ENCODE peak calls at places on chromosomes 3 and 15, in four cellular contexts. Y, W, M and D are unnamed samples.

GRCh38 chr3:124552224-124552623 is 178.0 kb upstream of the UMPS start:
- DNase-seq in Y (no peak), W (no peak), M (peak), D (no peak)

GRCh38 chr15:77411614-77411976 is 8.3 kb downstream of the PEAK1 start:
- DNase-seq in Y (no peak), W (no peak), M (no peak), D (no peak)

GRCh38 chr3:97863025-97863424 is 41.2 kb downstream of the CRYBG3 start:
- DNase-seq in Y (no peak), W (no peak), M (no peak), D (no peak)

GRCh38 chr3:63862804-63863149 is 828 bp downstream of the THOC7 start:
- DNase-seq in Y (no peak), W (no peak), M (peak), D (no peak)

GRCh38 chr3:4588410-4588809 is 95.3 kb downstream of the ITPR1 start:
- DNase-seq in Y (no peak), W (no peak), M (no peak), D (no peak)

GRCh38 chr3:193509103-193509965 is 45.4 kb downstream of the ATP13A4 start:
- DNase-seq in Y (no peak), W (no peak), M (no peak), D (no peak)

GRCh38 chr3:15557511-15557946 is 36.0 kb upstream of the COLQ start:
- DNase-seq in Y (peak), W (peak), M (peak), D (peak)

GRCh38 chr15:78195735-78196201 is 38.6 kb downstream of the ACSBG1 start:
- DNase-seq in Y (no peak), W (peak), M (peak), D (peak)

GRCh38 chr15:97061392-97061791 is 730.9 kb downstream of the NR2F2 start:
- DNase-seq in Y (no peak), W (no peak), M (no peak), D (no peak)
- TF ChIP-seq ESRRA in Y (no peak), W (no peak), M (no peak), D (no peak)

DNA sequence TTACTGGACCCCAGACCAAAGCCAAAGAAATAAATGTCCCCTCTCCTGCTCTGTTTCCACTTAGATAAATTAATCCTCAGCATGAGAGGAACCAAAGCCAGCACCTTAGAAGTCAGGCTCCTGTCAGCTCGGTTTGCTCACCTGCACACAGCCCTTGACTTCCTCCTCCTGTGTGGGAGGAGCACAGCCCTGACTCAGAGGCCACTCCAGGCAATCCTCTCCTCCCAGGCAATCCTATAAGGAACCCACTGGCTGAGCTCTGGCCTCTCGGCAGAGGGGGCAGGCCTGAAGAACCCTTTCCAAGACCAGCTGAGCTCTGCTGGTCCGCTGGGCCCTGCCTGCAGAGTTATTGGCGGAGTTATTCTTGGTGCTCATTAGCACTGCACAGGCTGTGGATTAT is 30.8 kb downstream of the LIPC start:
- DNase-seq in Y (no peak), W (peak), M (no peak), D (no peak)
- TF ChIP-seq CBFB in Y (no peak), W (no peak), M (no peak), D (no peak)

DNA sequence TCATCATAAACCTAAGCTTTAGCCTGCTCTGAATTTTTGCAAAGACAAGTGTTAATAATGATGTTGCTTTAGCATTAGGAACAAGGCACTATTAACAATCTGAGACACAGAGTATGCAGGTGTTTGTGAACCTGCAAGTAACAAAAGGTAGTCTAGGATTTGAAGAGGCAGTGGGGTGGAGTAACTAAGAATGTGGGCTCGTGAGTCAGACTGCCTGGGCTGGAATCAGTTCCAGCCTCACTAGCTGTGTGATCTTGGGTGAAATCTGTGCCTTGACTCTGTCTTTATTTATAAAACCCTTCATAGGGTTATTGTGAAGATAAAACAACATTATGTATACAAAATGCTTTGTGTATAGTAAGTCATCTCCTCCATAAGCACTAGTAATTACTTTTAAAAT is 610.6 kb upstream of the CFAP20DC start:
- DNase-seq in Y (no peak), W (no peak), M (no peak), D (no peak)
- TF ChIP-seq ATF3 in Y (no peak), W (no peak), M (no peak), D (no peak)

DNA sequence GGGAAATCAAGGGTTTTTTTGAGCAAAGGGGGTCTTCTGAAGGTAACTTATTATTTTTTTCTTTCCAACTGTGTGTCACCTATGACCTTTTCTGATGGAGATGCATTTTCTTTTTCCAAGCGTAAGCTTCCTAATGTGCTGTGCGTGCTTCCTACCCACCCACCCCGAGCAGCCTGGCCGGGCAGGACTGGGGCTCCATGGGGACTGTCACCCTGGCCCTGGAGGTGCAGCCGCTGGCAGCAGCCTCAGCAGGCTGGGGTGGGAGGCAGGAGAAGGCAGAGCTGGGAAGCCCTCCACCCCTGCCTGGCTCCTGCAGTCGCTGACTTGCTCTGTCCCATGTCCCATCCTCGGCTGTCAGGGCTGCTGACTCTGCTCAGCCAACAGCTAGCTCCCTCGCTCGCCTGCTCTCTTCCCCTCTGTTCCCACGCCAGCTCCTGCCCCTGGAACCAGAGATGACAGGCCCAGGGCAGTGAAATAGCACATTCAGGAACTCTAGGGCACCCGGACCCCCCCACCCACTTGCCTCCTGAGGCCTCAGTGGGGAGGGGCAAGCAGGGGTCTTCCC is 21.4 kb downstream of the IDH2 start:
- DNase-seq in Y (no peak), W (no peak), M (no peak), D (no peak)
- TF ChIP-seq ESRRA in Y (no peak), W (no peak), M (no peak), D (no peak)

DNA sequence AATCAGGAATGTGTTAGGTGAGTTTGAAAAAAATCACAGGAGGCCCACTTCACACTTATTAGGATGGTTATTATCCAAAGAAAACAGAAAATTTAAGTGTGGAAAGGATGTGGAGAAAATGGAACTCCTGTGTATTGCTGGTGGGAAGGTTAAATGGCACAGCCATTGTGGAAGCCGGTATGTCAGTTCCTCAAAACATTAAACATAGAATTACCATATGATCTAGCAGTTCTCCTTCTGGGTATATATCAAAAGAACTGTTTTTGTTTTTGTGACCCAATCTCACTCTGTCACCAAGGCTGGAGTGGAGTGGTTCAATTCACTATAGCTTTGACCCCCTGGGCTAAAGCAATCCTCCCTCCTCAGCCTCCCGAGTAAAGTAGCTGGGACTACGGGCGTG is 10.4 kb upstream of the ZFYVE19 start:
- DNase-seq in Y (no peak), W (no peak), M (no peak), D (no peak)
- TF ChIP-seq CBFB in Y (no peak), W (no peak), M (no peak), D (no peak)

DNA sequence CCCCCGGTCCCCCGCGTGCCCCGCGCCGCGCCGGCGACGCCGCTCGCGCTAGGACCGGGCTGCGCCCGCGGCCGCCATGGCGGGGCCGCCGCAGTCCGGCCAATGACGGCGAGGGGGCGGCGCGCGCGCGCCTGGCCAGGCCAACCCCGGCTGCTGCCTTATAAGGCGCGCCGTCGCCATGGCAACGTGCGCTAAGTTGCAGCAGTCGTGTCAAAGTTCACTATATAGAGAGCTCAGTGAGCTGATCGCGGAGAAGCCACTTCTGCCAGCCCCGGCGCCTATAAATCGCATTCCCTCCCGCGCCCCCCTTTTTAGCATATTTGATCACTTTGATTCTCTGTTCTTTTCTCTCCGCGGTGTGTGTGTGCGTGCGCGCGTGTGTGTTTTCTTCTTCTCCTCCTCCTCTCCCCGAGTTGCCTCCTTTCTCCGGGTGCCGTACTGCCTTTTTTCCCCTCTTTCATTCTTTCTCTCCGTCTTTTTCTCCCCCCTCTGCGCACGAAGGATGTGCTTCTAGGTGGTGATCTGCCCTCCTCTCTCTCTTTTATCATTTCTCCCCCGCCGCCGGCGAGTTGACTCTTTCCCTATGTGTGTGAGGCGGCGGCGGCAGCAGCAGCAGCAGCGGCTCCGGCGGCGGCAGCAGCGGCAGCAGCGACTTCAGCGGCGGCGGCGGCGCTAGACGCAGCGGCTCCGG is at the start of gene NR2F2:
- DNase-seq in Y (peak), W (peak), M (peak), D (peak)
- TF ChIP-seq ATF3 in Y (no peak), W (no peak), M (no peak), D (no peak)

GRCh38 chr15:85771276-85771675 is 23.4 kb downstream of the KLHL25 start:
- DNase-seq in Y (no peak), W (no peak), M (no peak), D (no peak)

GRCh38 chr15:85773249-85773648 is 21.5 kb downstream of the KLHL25 start:
- DNase-seq in Y (no peak), W (no peak), M (no peak), D (no peak)

GRCh38 chr15:85773916-85774315 is 20.8 kb downstream of the KLHL25 start:
- DNase-seq in Y (no peak), W (no peak), M (no peak), D (no peak)

GRCh38 chr15:85771781-85772445 is 22.8 kb downstream of the KLHL25 start:
- DNase-seq in Y (no peak), W (no peak), M (no peak), D (no peak)

GRCh38 chr15:85772668-85773067 is 22.1 kb downstream of the KLHL25 start:
- DNase-seq in Y (no peak), W (no peak), M (no peak), D (no peak)
- TF ChIP-seq ESRRA in Y (no peak), W (no peak), M (no peak), D (no peak)

GRCh38 chr15:50064674-50065073 is 54.4 kb downstream of the ATP8B4 start:
- DNase-seq in Y (no peak), W (no peak), M (no peak), D (no peak)

GRCh38 chr15:50059883-50060282 is 59.1 kb downstream of the ATP8B4 start:
- DNase-seq in Y (no peak), W (no peak), M (no peak), D (no peak)

GRCh38 chr15:50058231-50058630 is 60.8 kb downstream of the ATP8B4 start:
- DNase-seq in Y (no peak), W (no peak), M (no peak), D (no peak)

GRCh38 chr15:50055333-50056278 is 63.4 kb downstream of the ATP8B4 start:
- DNase-seq in Y (no peak), W (peak), M (no peak), D (no peak)

GRCh38 chr15:50059203-50059772 is 59.7 kb downstream of the ATP8B4 start:
- DNase-seq in Y (no peak), W (no peak), M (no peak), D (no peak)
- TF ChIP-seq CBFB in Y (no peak), W (no peak), M (no peak), D (no peak)

GRCh38 chr15:101498076-101498730 is 8.7 kb upstream of the PCSK6 start:
- DNase-seq in Y (no peak), W (peak), M (no peak), D (no peak)

GRCh38 chr15:101498731-101499480 is 9.4 kb upstream of the PCSK6 start:
- DNase-seq in Y (no peak), W (no peak), M (no peak), D (no peak)

GRCh38 chr15:101501703-101502373 is 12.3 kb upstream of the PCSK6 start:
- DNase-seq in Y (no peak), W (peak), M (peak), D (peak)

GRCh38 chr15:101500865-101501551 is 11.5 kb upstream of the PCSK6 start:
- DNase-seq in Y (no peak), W (no peak), M (no peak), D (no peak)

GRCh38 chr15:101499863-101500713 is 10.6 kb upstream of the PCSK6 start:
- DNase-seq in Y (peak), W (no peak), M (no peak), D (no peak)
- TF ChIP-seq ATF3 in Y (no peak), W (no peak), M (no peak), D (no peak)

DNA sequence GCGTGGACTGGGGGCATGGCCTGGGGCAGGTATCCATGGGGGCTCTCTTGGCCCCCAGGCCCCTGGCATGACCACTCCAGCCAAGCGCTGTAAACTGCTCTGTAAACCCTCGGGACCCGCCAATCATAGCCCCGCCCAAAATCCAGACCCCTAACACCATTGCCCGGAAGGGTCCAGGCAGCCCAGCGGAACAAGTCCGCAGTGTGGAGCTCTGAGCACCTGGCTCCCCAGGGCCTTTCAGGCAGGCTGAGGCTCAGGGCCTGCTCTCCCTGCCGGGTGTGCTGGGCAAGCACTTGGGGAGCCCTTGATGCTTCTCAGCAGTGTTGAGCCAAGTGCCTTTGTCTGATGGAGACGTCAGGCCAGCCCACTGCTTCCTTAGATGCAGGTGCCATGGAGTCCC is 106.2 kb downstream of the TLE3 start:
- DNase-seq in Y (no peak), W (no peak), M (no peak), D (no peak)
- TF ChIP-seq ESRRA in Y (no peak), W (no peak), M (no peak), D (no peak)